ENCODE peak calls at places on chromosomes 5 and 9, in five cellular contexts. V, O, Z, T and C are unnamed samples.

GRCh38 chr9:17060450-17060849 is 74.4 kb upstream of the CNTLN start:
- DNase-seq in V (no peak), O (no peak), Z (no peak), T (no peak), C (no peak)

GRCh38 chr5:94884294-94884693 is 265.8 kb downstream of the SLF1 start:
- DNase-seq in V (no peak), O (no peak), Z (peak; percentile 26), T (peak; percentile 49), C (no peak)

GRCh38 chr5:52811067-52811749 is 23.5 kb downstream of the ITGA1 start:
- DNase-seq in V (no peak), O (no peak), Z (peak; percentile 67), T (no peak), C (peak; percentile 47)

GRCh38 chr5:42035526-42035925 is 110.4 kb downstream of the FBXO4 start:
- DNase-seq in V (no peak), O (no peak), Z (no peak), T (no peak), C (no peak)

GRCh38 chr5:110050640-110051345 is 361.1 kb downstream of the MAN2A1 start:
- DNase-seq in V (no peak), O (no peak), Z (no peak), T (no peak), C (no peak)

GRCh38 chr9:121671612-121672155 is 20.2 kb downstream of the DAB2IP start:
- DNase-seq in V (no peak), O (no peak), Z (no peak), T (no peak), C (no peak)

GRCh38 chr5:172007153-172007794 is 836 bp upstream of the FBXW11 start:
- DNase-seq in V (no peak), O (no peak), Z (peak; percentile 11), T (no peak), C (peak; percentile 40)

GRCh38 chr5:32543291-32543690 is 42.1 kb upstream of the SUB1 start:
- DNase-seq in V (no peak), O (no peak), Z (peak; percentile 37), T (no peak), C (no peak)

GRCh38 chr5:647727-648126 is 35.6 kb downstream of the CEP72 start:
- DNase-seq in V (no peak), O (no peak), Z (no peak), T (no peak), C (no peak)

GRCh38 chr5:66527478-66527877 is 68.7 kb upstream of the MAST4 start:
- DNase-seq in V (no peak), O (no peak), Z (no peak), T (no peak), C (no peak)

GRCh38 chr9:69465473-69465872 is 140.5 kb downstream of the ENTREP1 start:
- DNase-seq in V (peak; percentile 59), O (no peak), Z (no peak), T (peak; percentile 66), C (no peak)

GRCh38 chr9:37286530-37287175 is 135.8 kb upstream of the GRHPR start:
- DNase-seq in V (no peak), O (no peak), Z (no peak), T (no peak), C (no peak)

GRCh38 chr5:35826561-35826960 is 30.1 kb upstream of the IL7R start:
- DNase-seq in V (no peak), O (no peak), Z (no peak), T (no peak), C (no peak)

GRCh38 chr5:165224366-165224765 is 1718.9 kb downstream of the MAT2B start:
- DNase-seq in V (no peak), O (no peak), Z (no peak), T (no peak), C (no peak)

GRCh38 chr9:128637656-128638055 is 19.0 kb downstream of the DYNC2I2 start:
- DNase-seq in V (no peak), O (peak; percentile 13), Z (no peak), T (peak; percentile 47), C (no peak)

GRCh38 chr9:86994231-86994630 is 46.9 kb upstream of the GAS1 start:
- DNase-seq in V (no peak), O (no peak), Z (no peak), T (no peak), C (no peak)

GRCh38 chr9:135077497-135078200 is 9.8 kb upstream of the OLFM1 start:
- DNase-seq in V (no peak), O (no peak), Z (peak; percentile 4), T (no peak), C (peak; percentile 53)

GRCh38 chr5:127439544-127440096 is 77.8 kb upstream of the PRRC1 start:
- DNase-seq in V (no peak), O (no peak), Z (no peak), T (no peak), C (no peak)

GRCh38 chr5:174413520-174414314 is 310.7 kb upstream of the MSX2 start:
- DNase-seq in V (no peak), O (no peak), Z (no peak), T (no peak), C (no peak)

GRCh38 chr5:7897014-7897600 is 28.2 kb downstream of the MTRR start:
- DNase-seq in V (no peak), O (no peak), Z (peak; percentile 79), T (no peak), C (peak; percentile 65)

GRCh38 chr9:134406366-134407122 is 80.3 kb downstream of the RXRA start:
- DNase-seq in V (no peak), O (no peak), Z (no peak), T (peak; percentile 83), C (no peak)

GRCh38 chr9:36939214-36939613 is 94.9 kb downstream of the PAX5 start:
- DNase-seq in V (no peak), O (no peak), Z (no peak), T (no peak), C (no peak)

GRCh38 chr5:38341641-38342040 is 83.3 kb downstream of the EGFLAM start:
- DNase-seq in V (no peak), O (no peak), Z (no peak), T (no peak), C (no peak)

GRCh38 chr9:97986466-97986865 is 3.3 kb downstream of the ANP32B start:
- DNase-seq in V (no peak), O (no peak), Z (no peak), T (no peak), C (peak; percentile 27)

GRCh38 chr5:151002250-151002649 is 18.1 kb upstream of the GPX3 start:
- DNase-seq in V (no peak), O (no peak), Z (peak; percentile 44), T (no peak), C (peak; percentile 65)

GRCh38 chr5:143496928-143497327 is 93.4 kb upstream of the NR3C1 start:
- DNase-seq in V (no peak), O (no peak), Z (no peak), T (no peak), C (no peak)

GRCh38 chr9:98201102-98201501 is 8.7 kb upstream of the CORO2A start:
- DNase-seq in V (no peak), O (no peak), Z (no peak), T (no peak), C (no peak)

GRCh38 chr5:84248013-84248412 is 136.7 kb downstream of the EDIL3 start:
- DNase-seq in V (no peak), O (peak; percentile 12), Z (no peak), T (no peak), C (no peak)

GRCh38 chr5:159133041-159133741 is 33.5 kb upstream of the EBF1 start:
- DNase-seq in V (peak; percentile 34), O (peak; percentile 22), Z (peak; percentile 59), T (peak; percentile 42), C (peak; percentile 70)

GRCh38 chr5:172920447-172920849 is 38.8 kb upstream of the RPL26L1 start:
- DNase-seq in V (no peak), O (no peak), Z (peak; percentile 99), T (peak; percentile 28), C (peak; percentile 54)